ENCODE peak calls at places on chromosomes 11 and 22, in six cellular contexts. Y is GOT3; S is stimulated activated CD8-positive, alpha-beta memory T cell treated with anti-CD3 and anti-CD28 coated beads, Interleukin-7, amount 100 ng/mL, for 24 hours; Q is activated naive CD8-positive, alpha-beta T cell treated with anti-CD3 and anti-CD28 coated beads, Interleukin-2, amount 10 ng/mL, durations not matched to agents 7 days and 5 days; R is sigmoid colon; C is NCI-H1417. O is an unnamed sample.
A peak's percentile ranks its signal among the peaks of the same experiment; 100 is the strongest.

GRCh38 chr22:49303061-49303735 is 524.5 kb downstream of the BRD1 start:
- DNase-seq in Y (no peak), S (no peak), Q (no peak), R (no peak), C (no peak), O (no peak)

GRCh38 chr11:64745523-64746328 is 1.8 kb upstream of the RASGRP2 start:
- DNase-seq in Y (no peak), S (no peak), Q (peak; percentile 88), R (peak; percentile 97), C (peak; percentile 48), O (no peak)

GRCh38 chr11:59918987-59919589 is 19.1 kb upstream of the OOSP1 start:
- DNase-seq in Y (no peak), S (no peak), Q (no peak), R (no peak), C (peak; percentile 55), O (no peak)

GRCh38 chr11:129792663-129793062 is 23.0 kb upstream of the TMEM45B start:
- DNase-seq in Y (no peak), S (no peak), Q (no peak), R (no peak), C (no peak), O (no peak)

GRCh38 chr22:45101828-45102227 is 61.9 kb upstream of the NUP50 start:
- DNase-seq in Y (peak; percentile 22), S (no peak), Q (no peak), R (peak; percentile 78), C (peak; percentile 72), O (peak; percentile 47)

GRCh38 chr11:32379714-32380113 is 55.6 kb downstream of the WT1 start:
- DNase-seq in Y (no peak), S (no peak), Q (no peak), R (no peak), C (no peak), O (no peak)

GRCh38 chr11:64590763-64591221 is at the start of gene SLC22A12:
- DNase-seq in Y (no peak), S (no peak), Q (peak; percentile 7), R (peak; percentile 39), C (no peak), O (no peak)

GRCh38 chr11:118295834-118296454 is 8.6 kb upstream of the CD3E start:
- DNase-seq in Y (no peak), S (no peak), Q (no peak), R (no peak), C (peak; percentile 13), O (no peak)

GRCh38 chr11:15969281-15969680 is 387.1 kb downstream of the SOX6 start:
- DNase-seq in Y (no peak), S (no peak), Q (no peak), R (peak; percentile 76), C (peak; percentile 13), O (peak; percentile 50)

GRCh38 chr11:44943118-44943517 is 7.6 kb downstream of the TP53I11 start:
- DNase-seq in Y (no peak), S (no peak), Q (no peak), R (no peak), C (peak; percentile 69), O (peak; percentile 25)

GRCh38 chr11:324131-324530 is 3.5 kb upstream of the IFITM3 start:
- DNase-seq in Y (no peak), S (no peak), Q (peak; percentile 26), R (peak; percentile 63), C (no peak), O (no peak)

GRCh38 chr11:73270855-73271477 is 1.2 kb upstream of the P2RY6 start:
- DNase-seq in Y (no peak), S (no peak), Q (no peak), R (peak; percentile 54), C (no peak), O (no peak)

GRCh38 chr22:24402460-24403192 is 24.8 kb upstream of the ADORA2A start:
- DNase-seq in Y (peak; percentile 10), S (no peak), Q (no peak), R (peak; percentile 89), C (peak; percentile 57), O (peak; percentile 82)

GRCh38 chr11:13118194-13118593 is 109.1 kb downstream of the RASSF10 start:
- DNase-seq in Y (no peak), S (no peak), Q (no peak), R (no peak), C (no peak), O (no peak)